ENCODE peak calls at places on chromosomes 13 and 19, in seven cellular contexts. L is upper lobe of right lung, S is mammary epithelial cell, W is fibroblast of mammary gland, O is AG10803, H is keratinocyte, J is fibroblast of lung. E is an unnamed sample.

GRCh38 chr13:112668924-112669323 is 20.9 kb upstream of the ATP11A start:
- DNase-seq in L (peak; percentile 33), S (no peak), W (no peak), O (no peak), H (no peak), J (no peak), E (no peak)

GRCh38 chr19:31351212-31352193 is 2.3 kb upstream of the TSHZ3 start:
- DNase-seq in L (peak; percentile 73), S (peak; percentile 66), W (peak; percentile 75), O (peak; percentile 59), H (no peak), J (peak; percentile 74), E (peak; percentile 82)

GRCh38 chr19:12983561-12984142 is 11.6 kb upstream of the NFIX start:
- DNase-seq in L (peak; percentile 89), S (peak; percentile 73), W (peak; percentile 66), O (peak; percentile 72), H (no peak), J (peak; percentile 63), E (peak; percentile 80)

GRCh38 chr19:485583-486236 is 10.6 kb upstream of the MADCAM1 start:
- DNase-seq in L (peak; percentile 61), S (peak; percentile 75), W (peak; percentile 71), O (peak; percentile 35), H (no peak), J (peak; percentile 36), E (peak; percentile 61)

GRCh38 chr19:55657004-55657747 is 2.3 kb downstream of the U2AF2 start:
- DNase-seq in L (no peak), S (peak; percentile 74), W (peak; percentile 39), O (no peak), H (no peak), J (no peak), E (no peak)

GRCh38 chr13:102400619-102401125 is 1.2 kb downstream of the FGF14 start:
- DNase-seq in L (peak; percentile 64), S (peak; percentile 11), W (peak; percentile 42), O (no peak), H (no peak), J (peak; percentile 11), E (peak; percentile 2)

GRCh38 chr13:21175656-21176194 is 627 bp downstream of the SKA3 start:
- DNase-seq in L (no peak), S (no peak), W (peak; percentile 54), O (no peak), H (no peak), J (peak; percentile 32), E (peak; percentile 57)

GRCh38 chr13:102724923-102725322 is 30.1 kb upstream of the METTL21C start:
- DNase-seq in L (no peak), S (peak; percentile 93), W (peak; percentile 75), O (peak; percentile 83), H (peak; percentile 62), J (peak; percentile 24), E (peak; percentile 49)

GRCh38 chr19:13014921-13015280 is 19.6 kb downstream of the NFIX start:
- DNase-seq in L (no peak), S (no peak), W (no peak), O (no peak), H (no peak), J (no peak), E (no peak)

GRCh38 chr13:26325876-26326275 is 71.9 kb downstream of the CDK8 start:
- DNase-seq in L (no peak), S (peak; percentile 41), W (peak; percentile 10), O (no peak), H (no peak), J (peak; percentile 37), E (no peak)

GRCh38 chr13:90412980-90413379 is 934.5 kb upstream of the MIR17HG start:
- DNase-seq in L (no peak), S (no peak), W (no peak), O (no peak), H (no peak), J (no peak), E (no peak)

GRCh38 chr13:94239135-94239534 is 240.3 kb downstream of the DCT start:
- DNase-seq in L (no peak), S (peak; percentile 54), W (peak; percentile 88), O (peak; percentile 73), H (no peak), J (peak; percentile 88), E (peak; percentile 29)

GRCh38 chr19:14310055-14310454 is 71.2 kb upstream of the ADGRE5 start:
- DNase-seq in L (no peak), S (no peak), W (no peak), O (no peak), H (no peak), J (no peak), E (no peak)

GRCh38 chr19:15288146-15288963 is 44.0 kb downstream of the BRD4 start:
- DNase-seq in L (no peak), S (peak; percentile 71), W (peak; percentile 55), O (peak; percentile 70), H (no peak), J (no peak), E (peak; percentile 29)

GRCh38 chr13:98468929-98469328 is 108.0 kb downstream of the STK24 start:
- DNase-seq in L (no peak), S (no peak), W (no peak), O (no peak), H (no peak), J (no peak), E (no peak)

GRCh38 chr19:15404780-15405211 is 14.0 kb downstream of the AKAP8L start:
- DNase-seq in L (no peak), S (no peak), W (no peak), O (no peak), H (no peak), J (no peak), E (no peak)

GRCh38 chr19:31675187-31675913 is 326.1 kb upstream of the TSHZ3 start:
- DNase-seq in L (no peak), S (peak; percentile 91), W (peak; percentile 28), O (peak; percentile 50), H (peak; percentile 4), J (peak; percentile 94), E (peak; percentile 73)

GRCh38 chr19:50414850-50415660 is 3.7 kb upstream of the SPIB start:
- DNase-seq in L (peak; percentile 92), S (peak; percentile 18), W (peak; percentile 69), O (peak; percentile 48), H (no peak), J (peak; percentile 39), E (peak; percentile 43)

GRCh38 chr19:34274827-34275625 is 20.7 kb downstream of the GARRE1 start:
- DNase-seq in L (no peak), S (peak; percentile 59), W (peak; percentile 75), O (peak; percentile 98), H (no peak), J (peak; percentile 97), E (peak; percentile 94)

GRCh38 chr13:80133631-80134083 is 207.3 kb downstream of the SPRY2 start:
- DNase-seq in L (no peak), S (no peak), W (peak; percentile 27), O (no peak), H (no peak), J (no peak), E (no peak)

GRCh38 chr13:80131204-80131603 is 209.7 kb downstream of the SPRY2 start:
- DNase-seq in L (peak; percentile 90), S (peak; percentile 12), W (peak; percentile 76), O (peak; percentile 43), H (no peak), J (peak; percentile 69), E (peak; percentile 68)

GRCh38 chr13:80137994-80138393 is 202.9 kb downstream of the SPRY2 start:
- DNase-seq in L (no peak), S (no peak), W (no peak), O (no peak), H (no peak), J (no peak), E (no peak)

GRCh38 chr13:80134360-80134759 is 206.6 kb downstream of the SPRY2 start:
- DNase-seq in L (no peak), S (no peak), W (no peak), O (no peak), H (no peak), J (no peak), E (no peak)

DNA sequence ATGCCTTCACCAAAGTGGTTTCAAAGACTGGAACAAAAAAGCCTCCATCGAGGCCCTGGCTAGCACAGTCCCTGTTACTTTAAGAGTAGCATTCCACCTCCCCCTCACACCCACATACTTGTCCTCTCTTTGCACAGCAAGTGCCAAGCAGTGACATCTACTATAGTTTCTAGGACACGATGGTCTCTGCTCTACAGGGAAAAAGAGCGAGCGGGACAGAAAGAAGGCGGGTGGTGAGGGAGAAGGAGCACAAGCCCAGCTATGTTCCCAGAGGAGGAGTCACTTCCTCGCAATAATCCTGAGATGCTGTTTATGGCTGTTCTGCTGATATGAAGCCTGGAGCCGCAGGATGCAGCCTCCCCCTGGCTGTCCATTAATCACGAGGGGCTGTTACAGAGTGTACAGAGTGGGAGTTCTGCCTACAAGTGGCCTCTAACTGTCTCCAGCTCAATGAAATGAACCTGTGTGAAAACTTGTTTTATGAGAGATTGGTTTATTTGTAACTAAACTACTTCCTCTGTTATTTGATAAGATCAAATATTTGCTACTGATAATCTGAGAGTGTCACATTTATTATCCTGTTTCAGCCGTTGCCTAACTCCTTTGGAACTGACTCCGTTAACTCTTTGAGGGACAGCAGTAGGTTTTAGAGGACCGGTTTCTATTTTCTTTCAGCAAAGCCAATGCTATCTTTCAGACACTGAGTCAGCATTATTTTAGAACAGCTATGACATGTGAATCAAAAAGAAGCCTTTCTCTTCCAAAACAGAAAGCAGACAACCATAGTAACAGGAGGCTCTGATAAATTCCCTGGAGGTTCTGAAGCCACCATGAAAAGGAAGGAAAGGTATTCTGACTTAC is 208.0 kb downstream of the SPRY2 start:
- DNase-seq in L (peak; percentile 72), S (peak; percentile 15), W (peak; percentile 69), O (peak; percentile 38), H (no peak), J (peak; percentile 78), E (peak; percentile 62)
- H3K4me3 ChIP-seq in L (peak overlapping the region; percentile 30), S (no peak overlapping the region), W (peak overlapping the region; percentile 12), O (peak overlapping the region; percentile 43), H (no peak overlapping the region), J (peak overlapping the region; percentile 46), E (peak overlapping the region; percentile 6)

GRCh38 chr19:41420101-41420880 is 6.9 kb downstream of the B3GNT8 start:
- DNase-seq in L (no peak), S (no peak), W (no peak), O (no peak), H (no peak), J (no peak), E (no peak)
- TF ChIP-seq CTCF in L (no peak), S (no peak), W (no peak), O (no peak), H (no peak), J (no peak), E (no peak)

DNA sequence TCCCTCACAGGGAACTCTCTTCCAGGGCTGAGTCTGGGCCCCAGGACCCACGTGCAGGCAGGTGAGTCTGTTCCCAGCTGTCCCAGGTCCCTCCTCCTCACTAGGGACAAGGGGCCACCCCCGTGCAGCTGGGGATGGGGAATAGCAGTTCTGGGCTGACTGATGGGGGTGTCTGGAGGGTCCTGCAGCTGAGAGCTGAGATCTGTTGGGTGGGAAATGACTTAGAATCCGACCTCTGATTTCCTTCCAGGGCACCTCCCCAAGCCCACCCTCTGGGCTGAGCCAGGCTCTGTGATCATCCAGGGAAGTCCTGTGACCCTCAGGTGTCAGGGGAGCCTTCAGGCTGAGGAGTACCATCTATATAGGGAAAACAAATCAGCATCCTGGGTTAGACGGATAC is 461 bp downstream of the LILRA2 start:
- DNase-seq in L (no peak), S (no peak), W (no peak), O (no peak), H (no peak), J (no peak), E (no peak)
- H3K4me3 ChIP-seq in L (peak overlapping the region; percentile 25), S (no peak overlapping the region), W (no peak overlapping the region), O (no peak overlapping the region), H (no peak overlapping the region), J (no peak overlapping the region), E (no peak overlapping the region)

GRCh38 chr13:82358284-82358683 is 1524.0 kb downstream of the SLITRK1 start:
- DNase-seq in L (no peak), S (peak; percentile 11), W (peak; percentile 26), O (no peak), H (no peak), J (peak; percentile 19), E (no peak)

GRCh38 chr13:82356667-82357066 is 1525.6 kb downstream of the SLITRK1 start:
- DNase-seq in L (no peak), S (no peak), W (peak; percentile 6), O (peak; percentile 0), H (no peak), J (no peak), E (peak; percentile 5)
- TF ChIP-seq CTCF in L (no peak), S (no peak), W (no peak), O (no peak), H (no peak), J (no peak), E (peak; percentile 3)

E was measured in astrocyte of the spinal cord.